ENCODE peak calls at places on chromosomes 5 and 9, in seven cellular contexts. T, U, P, C, Q, J and H are unnamed samples.

GRCh38 chr5:21071421-21071820 is 1083.4 kb upstream of the CDH18 start:
- DNase-seq in T (no peak), U (no peak), P (no peak), C (no peak), Q (no peak), J (no peak), H (no peak)

GRCh38 chr9:91824591-91825339 is 125.3 kb downstream of the ROR2 start:
- DNase-seq in T (no peak), U (peak; percentile 4), P (no peak), C (no peak), Q (no peak), J (peak; percentile 88), H (no peak)

GRCh38 chr9:3446313-3446712 is 79.5 kb downstream of the RFX3 start:
- DNase-seq in T (peak; percentile 33), U (no peak), P (no peak), C (no peak), Q (no peak), J (no peak), H (no peak)

GRCh38 chr5:42767491-42768105 is 11.0 kb downstream of the CCDC152 start:
- DNase-seq in T (peak; percentile 60), U (peak; percentile 74), P (no peak), C (no peak), Q (peak; percentile 31), J (peak; percentile 58), H (peak; percentile 56)

GRCh38 chr9:127558581-127559246 is 53.4 kb upstream of the STXBP1 start:
- DNase-seq in T (no peak), U (no peak), P (no peak), C (no peak), Q (no peak), J (peak; percentile 66), H (peak; percentile 32)

GRCh38 chr9:19748278-19749126 is 40.3 kb downstream of the SLC24A2 start:
- DNase-seq in T (peak; percentile 3), U (no peak), P (no peak), C (no peak), Q (no peak), J (peak; percentile 18), H (no peak)

GRCh38 chr5:72137826-72138409 is 30.6 kb downstream of the MAP1B start:
- DNase-seq in T (no peak), U (peak; percentile 30), P (no peak), C (no peak), Q (no peak), J (peak; percentile 51), H (no peak)

GRCh38 chr9:14175778-14176177 is 138.2 kb downstream of the NFIB start:
- DNase-seq in T (no peak), U (no peak), P (no peak), C (no peak), Q (no peak), J (no peak), H (no peak)

GRCh38 chr5:3954189-3954588 is 358.6 kb downstream of the IRX1 start:
- DNase-seq in T (no peak), U (no peak), P (no peak), C (no peak), Q (no peak), J (no peak), H (no peak)